ENCODE peak calls at places on chromosomes 5 and 9, in seven cellular contexts. M is stomach; Q is spleen; T is heart right ventricle; U is pancreas; G is CD8-positive, alpha-beta T cell; A is adrenal gland. Z is an unnamed sample. For H3K9me3, the result is how much of the 10 kb centered on the place peaks cover.

GRCh38 chr9:16803648-16804047 is 66.8 kb downstream of the BNC2 start:
- DNase-seq in G (no peak), M (no peak), T (no peak), Q (no peak), A (no peak), U (no peak), Z (no peak)

GRCh38 chr5:32217886-32218396 is 43.8 kb upstream of the GOLPH3 start:
- DNase-seq in T (no peak), G (no peak), M (no peak), Q (no peak), U (no peak), A (no peak), Z (no peak)

GRCh38 chr5:89900346-89900745 is 509.2 kb downstream of the CETN3 start:
- DNase-seq in M (no peak), U (no peak), T (no peak), G (no peak), A (no peak), Q (no peak), Z (no peak)

GRCh38 chr9:109912082-109912581 is 132.1 kb downstream of the PALM2AKAP2 start:
- DNase-seq in G (no peak), U (no peak), A (no peak), M (no peak), T (no peak), Q (no peak), Z (no peak)

GRCh38 chr9:120477534-120478001 is 102.4 kb downstream of the CDK5RAP2 start:
- DNase-seq in A (peak), Q (no peak), G (no peak), T (peak), M (peak), U (peak), Z (peak)

GRCh38 chr5:60972225-60972624 is 27.2 kb downstream of the NDUFAF2 start:
- DNase-seq in M (no peak), T (no peak), U (no peak), Q (no peak), G (no peak), A (no peak), Z (no peak)

GRCh38 chr9:109574061-109574882 is 76.2 kb upstream of the PTPN3 start:
- DNase-seq in T (no peak), A (peak), Q (no peak), M (no peak), U (no peak), G (no peak), Z (no peak)

GRCh38 chr5:81070561-81070960 is 110.4 kb downstream of the RASGRF2 start:
- DNase-seq in Q (no peak), T (no peak), U (no peak), M (no peak), A (no peak), G (no peak), Z (no peak)

GRCh38 chr5:132253452-132254320 is 3.8 kb upstream of the PDLIM4 start:
- DNase-seq in M (no peak), U (no peak), T (no peak), G (no peak), A (no peak), Q (peak), Z (no peak)

GRCh38 chr9:134204041-134204440 is 39.7 kb upstream of the RNU6ATAC start:
- DNase-seq in A (no peak), U (peak), T (peak), Q (peak), M (no peak), G (no peak), Z (no peak)

GRCh38 chr5:79333852-79334557 is 98.1 kb downstream of the JMY start:
- DNase-seq in T (no peak), M (no peak), U (no peak), A (no peak), Q (no peak), G (no peak), Z (no peak)

GRCh38 chr5:51465165-51465564 is 81.9 kb downstream of the ISL1 start:
- DNase-seq in G (no peak), Q (no peak), M (peak), A (no peak), U (no peak), T (no peak), Z (no peak)

GRCh38 chr5:154756203-154756870 is 1.2 kb downstream of the LARP1 start:
- DNase-seq in A (peak), Q (peak), G (peak), T (peak), M (peak), U (peak), Z (peak)

GRCh38 chr5:57221049-57221568 is 47.2 kb downstream of the GPBP1 start:
- DNase-seq in T (no peak), U (no peak), G (no peak), M (no peak), Q (no peak), A (no peak), Z (no peak)

GRCh38 chr5:133635051-133635450 is 22.7 kb upstream of the FSTL4 start:
- DNase-seq in M (no peak), Q (no peak), G (no peak), A (no peak), T (no peak), U (no peak), Z (no peak)

GRCh38 chr9:121681404-121681803 is 30.0 kb downstream of the DAB2IP start:
- DNase-seq in A (no peak), G (no peak), T (no peak), M (no peak), U (no peak), Q (peak), Z (no peak)

GRCh38 chr9:107425110-107426025 is 64.2 kb downstream of the KLF4 start:
- DNase-seq in U (peak), T (peak), Q (peak), G (peak), M (peak), A (peak), Z (peak)

GRCh38 chr9:121650220-121651013 is 1.0 kb upstream of the DAB2IP start:
- DNase-seq in Q (peak), A (peak), G (no peak), M (peak), U (peak), T (peak), Z (no peak)

GRCh38 chr9:38681747-38682227 is 38.1 kb downstream of the FAM240B start:
- DNase-seq in A (no peak), U (no peak), G (no peak), M (no peak), Q (no peak), T (no peak), Z (no peak)

GRCh38 chr5:61587120-61587519 is 255.1 kb downstream of the ZSWIM6 start:
- DNase-seq in U (no peak), T (no peak), M (no peak), Q (no peak), G (no peak), A (no peak), Z (no peak)

GRCh38 chr5:83095973-83096539 is 18.7 kb downstream of the XRCC4 start:
- DNase-seq in U (no peak), G (no peak), T (no peak), Q (no peak), A (peak), M (no peak), Z (no peak)

GRCh38 chr9:88586452-88586851 is 51.5 kb downstream of the NXNL2 start:
- DNase-seq in M (no peak), T (no peak), G (no peak), A (no peak), Q (no peak), U (no peak), Z (no peak)

GRCh38 chr5:95723632-95724369 is 7.3 kb upstream of the RHOBTB3 start:
- DNase-seq in A (peak), T (no peak), Q (no peak), M (peak), G (no peak), U (no peak), Z (no peak)

GRCh38 chr9:557601-558201 is 283.8 kb upstream of the DMRT1 start:
- DNase-seq in T (no peak), U (no peak), M (no peak), A (no peak), G (no peak), Q (no peak), Z (no peak)

GRCh38 chr9:71716138-71716909 is 52.0 kb downstream of the CEMIP2 start:
- DNase-seq in A (no peak), M (no peak), Q (no peak), T (no peak), G (no peak), U (no peak), Z (no peak)

GRCh38 chr5:163347671-163348070 is 89.7 kb upstream of the CCNG1 start:
- DNase-seq in A (peak), T (no peak), Q (no peak), U (no peak), M (peak), G (no peak), Z (peak)

GRCh38 chr5:21199087-21199486 is 1211.1 kb upstream of the CDH18 start:
- DNase-seq in G (no peak), A (no peak), M (no peak), Q (no peak), U (no peak), T (no peak), Z (no peak)

GRCh38 chr5:71533614-71534013 is 53.5 kb upstream of the MCCC2 start:
- DNase-seq in U (no peak), A (no peak), T (no peak), G (no peak), M (no peak), Q (no peak), Z (no peak)

GRCh38 chr5:171907731-171908343 is 98.6 kb downstream of the FBXW11 start:
- DNase-seq in T (no peak), U (no peak), G (peak), Q (no peak), A (peak), M (peak), Z (peak)

GRCh38 chr9:136084191-136084944 is 10.7 kb downstream of the NACC2 start:
- DNase-seq in A (no peak), G (no peak), Q (no peak), T (peak), U (no peak), M (no peak), Z (no peak)

GRCh38 chr9:91623004-91623403 is 199.4 kb upstream of the NFIL3 start:
- DNase-seq in U (no peak), M (no peak), A (no peak), T (no peak), G (no peak), Q (no peak), Z (no peak)

GRCh38 chr9:133327834-133328484 is 8.0 kb downstream of the SURF6 start:
- DNase-seq in M (no peak), G (no peak), T (no peak), U (no peak), Q (peak), A (peak), Z (no peak)

GRCh38 chr9:127608104-127608966 is 3.7 kb upstream of the STXBP1 start:
- DNase-seq in T (peak), G (peak), A (peak), M (peak), U (peak), Q (peak), Z (peak)

GRCh38 chr5:168683247-168683926 is 104.2 kb upstream of the PANK3 start:
- DNase-seq in U (no peak), M (no peak), G (peak), Q (no peak), A (no peak), T (no peak), Z (no peak)

GRCh38 chr9:37966443-37967271 is 62.7 kb upstream of the SLC25A51 start:
- DNase-seq in U (no peak), A (no peak), T (no peak), Q (peak), G (no peak), M (peak), Z (no peak)

GRCh38 chr5:75319636-75320035 is 17.4 kb upstream of the HMGCR start:
- DNase-seq in A (no peak), U (no peak), G (no peak), M (no peak), Q (no peak), T (no peak), Z (no peak)

GRCh38 chr5:87829214-87829551 is 416.5 kb upstream of the CCNH start:
- DNase-seq in Q (no peak), G (no peak), U (peak), M (peak), A (peak), T (peak), Z (no peak)

GRCh38 chr5:947626-948471 is 55.2 kb downstream of the TRIP13 start:
- DNase-seq in T (no peak), G (no peak), Q (no peak), U (no peak), A (no peak), M (no peak), Z (no peak)

DNA sequence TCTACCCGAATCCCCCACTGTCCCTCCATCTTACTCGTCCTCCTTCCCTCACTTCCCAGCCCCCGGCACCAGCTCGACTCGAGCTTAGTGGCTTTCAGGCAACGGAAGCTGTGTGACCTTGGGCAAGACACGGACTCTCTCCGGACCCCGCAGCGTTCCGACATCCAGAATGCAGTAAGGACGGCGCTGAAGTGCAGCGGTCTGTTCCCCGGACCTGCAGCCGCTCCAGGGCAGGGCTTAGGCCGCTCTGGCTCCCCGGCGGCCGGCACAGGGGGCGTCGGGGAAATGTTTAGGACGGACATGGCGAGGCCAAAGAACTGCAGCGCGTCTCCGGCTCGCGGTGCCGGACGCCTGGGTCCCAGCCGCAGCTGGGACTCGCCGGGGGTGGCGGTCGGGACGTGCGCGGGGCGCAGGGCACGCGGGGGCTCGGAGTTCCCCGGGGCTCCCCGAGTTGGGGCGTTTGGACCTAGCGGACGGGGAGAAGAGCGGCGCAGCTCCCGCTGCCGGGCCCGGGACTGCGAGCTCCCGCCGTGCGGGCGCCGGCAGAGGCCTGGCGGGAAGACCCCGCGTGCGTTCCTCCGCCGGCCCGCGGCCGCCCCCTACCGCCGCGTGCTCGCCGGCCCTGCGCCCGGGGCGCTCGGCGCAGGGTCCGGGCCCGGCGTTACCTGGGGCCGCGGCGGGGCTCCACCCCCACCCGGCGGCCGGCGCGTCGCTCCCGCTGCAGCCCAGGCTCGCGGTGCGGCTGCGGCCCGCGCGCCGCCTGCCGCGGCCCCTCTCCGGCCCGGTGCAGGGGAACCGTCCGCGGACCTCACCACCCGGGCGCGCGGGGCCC is 5.6 kb upstream of the RNF44 start:
- DNase-seq in T (peak), M (no peak), G (peak), Q (peak), U (no peak), A (no peak), Z (peak)
- TF ChIP-seq CTCF in T (peak), M (no peak), G (no peak), Q (no peak), U (no peak), A (no peak), Z (no peak)

DNA sequence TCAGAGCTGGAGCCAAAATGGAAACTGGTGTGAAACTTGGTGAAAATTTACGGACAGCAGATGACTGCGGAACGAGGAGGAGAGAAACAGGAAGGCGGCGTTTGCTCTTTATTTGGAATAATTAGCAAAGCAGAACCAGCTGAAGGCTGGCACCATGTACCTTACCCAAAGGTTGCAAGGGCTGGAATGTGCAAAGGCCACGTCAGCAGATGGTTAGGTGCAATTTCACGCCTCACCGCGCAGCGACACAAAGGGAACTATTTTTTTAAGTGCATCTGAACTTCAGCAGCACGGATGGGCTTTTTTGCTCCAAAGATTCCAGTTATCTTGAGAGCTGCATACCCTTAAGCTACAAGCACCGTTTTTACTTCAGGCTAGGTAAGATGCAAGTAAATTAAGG is 127.3 kb downstream of the COL23A1 start:
- DNase-seq in T (no peak), A (no peak), Q (no peak), U (no peak), M (no peak), G (peak), Z (no peak)
- H3K9me3 ChIP-seq in T (under half), A (under half), Q (under half), U (under half), M (under half), G (under half), Z (under half)

GRCh38 chr9:18504707-18505106 is 30.8 kb downstream of the ADAMTSL1 start:
- DNase-seq in U (no peak), T (no peak), G (no peak), M (no peak), A (no peak), Q (peak), Z (no peak)

GRCh38 chr9:18502546-18502945 is 28.6 kb downstream of the ADAMTSL1 start:
- DNase-seq in G (no peak), T (no peak), Q (no peak), A (peak), U (no peak), M (no peak), Z (no peak)

DNA sequence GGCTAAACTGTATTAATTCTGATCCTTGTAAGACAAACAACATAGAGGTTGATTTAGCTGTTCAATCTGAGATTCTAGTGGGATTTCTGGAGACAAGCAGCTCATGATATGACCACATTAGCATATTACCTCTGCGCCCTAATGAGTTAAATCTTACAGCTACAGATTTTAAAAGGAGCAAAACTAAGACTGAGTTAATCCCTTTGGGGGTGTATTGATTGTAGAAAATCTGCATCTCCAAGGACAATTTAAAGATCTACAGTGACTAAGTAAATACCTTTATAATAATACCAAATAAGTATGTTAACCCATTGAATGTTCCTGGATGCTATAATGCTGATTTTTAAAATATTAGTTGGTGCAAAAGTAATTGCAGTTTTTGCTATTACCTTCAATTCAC is 33.2 kb downstream of the ADAMTSL1 start:
- DNase-seq in M (no peak), U (no peak), T (no peak), A (no peak), G (no peak), Q (no peak), Z (no peak)
- TF ChIP-seq CTCF in M (no peak), U (no peak), T (no peak), A (no peak), G (no peak), Q (no peak), Z (no peak)

GRCh38 chr5:76439929-76440328 is 36.8 kb downstream of the IQGAP2 start:
- DNase-seq in M (no peak), U (no peak), A (no peak), G (no peak), T (no peak), Q (no peak), Z (no peak)
- H3K9me3 ChIP-seq in M (under half), U (under half), A (under half), G (under half), T (under half), Q (under half), Z (under half)

DNA sequence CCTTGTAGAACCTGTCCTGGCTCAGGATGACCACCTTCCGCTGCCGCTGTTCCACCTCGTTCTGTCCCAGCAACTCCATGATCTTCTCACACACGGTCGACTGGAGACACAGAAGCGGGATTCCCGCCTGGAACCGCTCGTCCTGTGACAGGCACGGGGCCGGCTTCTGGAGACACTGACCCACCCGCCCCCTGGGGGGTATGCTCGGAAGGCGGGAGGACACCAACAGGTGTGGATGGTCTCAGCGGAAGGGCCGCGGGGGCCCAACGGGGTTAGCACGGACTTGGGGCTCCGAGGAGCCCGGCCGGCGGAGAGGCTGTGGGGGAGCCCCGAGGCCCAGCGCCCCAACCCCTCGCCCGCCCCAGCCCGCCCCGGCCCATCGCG is 525 bp downstream of the UCK1 start:
- DNase-seq in T (no peak), A (peak), U (no peak), G (no peak), M (peak), Q (peak), Z (no peak)
- TF ChIP-seq CTCF in T (peak), A (no peak), U (no peak), G (no peak), M (no peak), Q (no peak), Z (no peak)

DNA sequence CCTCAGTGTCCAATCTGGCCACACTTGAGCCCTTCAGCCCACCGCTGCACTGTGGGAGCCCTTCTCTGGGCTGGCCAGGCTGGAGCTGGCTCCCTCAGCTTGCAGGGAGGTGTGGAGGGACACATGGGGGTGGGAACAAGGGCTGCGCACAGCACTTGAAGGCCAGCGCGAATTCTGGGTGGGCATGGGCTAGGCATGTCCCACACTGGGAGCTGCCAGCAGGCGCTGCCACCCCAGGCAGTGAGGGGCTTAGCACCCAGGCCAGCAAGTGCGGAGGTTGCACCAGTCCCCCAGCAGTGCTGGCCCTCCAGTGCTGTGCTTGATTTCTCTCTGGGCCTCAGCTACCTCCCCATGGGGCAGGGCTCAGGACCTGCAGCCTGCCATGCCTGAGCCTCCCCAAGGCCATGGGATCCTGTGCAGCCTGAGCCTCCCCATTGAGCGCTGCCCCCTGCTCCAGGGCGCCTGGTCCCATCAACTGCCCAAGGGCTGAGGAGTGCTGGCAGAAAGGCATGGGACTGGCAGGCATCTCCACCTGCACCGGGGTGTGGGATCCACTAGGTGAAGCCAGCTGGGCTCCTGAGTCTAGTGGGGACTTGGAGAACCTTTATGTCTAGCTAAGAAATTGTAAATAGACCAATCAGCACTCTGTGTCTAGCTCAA is 148.2 kb downstream of the EMB start:
- DNase-seq in G (no peak), A (no peak), M (no peak), Q (peak), T (no peak), U (peak), Z (no peak)
- H3K9me3 ChIP-seq in G (under half), A (under half), M (under half), Q (under half), T (under half), U (under half), Z (under half)

Z was measured in CD4-positive, alpha-beta T cell.